ENCODE peak calls at places on chromosome 21, in six cellular contexts. One of them, this sample, is unnamed.

GRCh38 chr21:28884481-28884880 is 108.2 kb downstream of the LTN1 start:
- DNase-seq in AG10803: peak
- DNase-seq in PC-3: peak
- DNase-seq in spleen: no peak
- DNase-seq in tibial nerve: no peak
- DNase-seq in IMR-90: peak
- DNase-seq in this sample: peak

GRCh38 chr21:17472592-17473271 is 40.1 kb upstream of the CXADR start:
- DNase-seq in AG10803: no peak
- DNase-seq in PC-3: no peak
- DNase-seq in spleen: no peak
- DNase-seq in tibial nerve: no peak
- DNase-seq in IMR-90: no peak
- DNase-seq in this sample: no peak

GRCh38 chr21:21010698-21011097 is 12.5 kb downstream of the NCAM2 start:
- DNase-seq in AG10803: no peak
- DNase-seq in PC-3: no peak
- DNase-seq in spleen: no peak
- DNase-seq in tibial nerve: no peak
- DNase-seq in IMR-90: no peak
- DNase-seq in this sample: no peak

GRCh38 chr21:31524140-31524539 is 135.4 kb upstream of the SOD1 start:
- DNase-seq in AG10803: no peak
- DNase-seq in PC-3: no peak
- DNase-seq in spleen: no peak
- DNase-seq in tibial nerve: no peak
- DNase-seq in IMR-90: no peak
- DNase-seq in this sample: no peak

GRCh38 chr21:17989780-17990179 is 170.6 kb upstream of the C21orf91 start:
- DNase-seq in AG10803: no peak
- DNase-seq in PC-3: no peak
- DNase-seq in spleen: no peak
- DNase-seq in tibial nerve: no peak
- DNase-seq in IMR-90: no peak
- DNase-seq in this sample: no peak

GRCh38 chr21:29163381-29164115 is 33.1 kb downstream of the MAP3K7CL start:
- DNase-seq in AG10803: peak
- DNase-seq in PC-3: no peak
- DNase-seq in spleen: no peak
- DNase-seq in tibial nerve: no peak
- DNase-seq in IMR-90: no peak
- DNase-seq in this sample: no peak

GRCh38 chr21:34791776-34792503 is 123.1 kb downstream of the CLIC6 start:
- DNase-seq in AG10803: no peak
- DNase-seq in PC-3: no peak
- DNase-seq in spleen: no peak
- DNase-seq in tibial nerve: no peak
- DNase-seq in IMR-90: no peak
- DNase-seq in this sample: no peak

GRCh38 chr21:31686272-31686913 is 26.9 kb downstream of the SOD1 start:
- DNase-seq in AG10803: no peak
- DNase-seq in PC-3: no peak
- DNase-seq in spleen: no peak
- DNase-seq in tibial nerve: no peak
- DNase-seq in IMR-90: no peak
- DNase-seq in this sample: no peak

GRCh38 chr21:44773291-44773932 is 28.2 kb downstream of the UBE2G2 start:
- DNase-seq in AG10803: no peak
- DNase-seq in PC-3: no peak
- DNase-seq in spleen: peak
- DNase-seq in tibial nerve: no peak
- DNase-seq in IMR-90: no peak
- DNase-seq in this sample: peak

GRCh38 chr21:35259452-35259851 is 210.3 kb upstream of the RUNX1 start:
- DNase-seq in AG10803: no peak
- DNase-seq in PC-3: no peak
- DNase-seq in spleen: no peak
- DNase-seq in tibial nerve: no peak
- DNase-seq in IMR-90: no peak
- DNase-seq in this sample: no peak

GRCh38 chr21:43603641-43604504 is 55.4 kb downstream of the HSF2BP start:
- DNase-seq in AG10803: peak
- DNase-seq in PC-3: no peak
- DNase-seq in spleen: no peak
- DNase-seq in tibial nerve: no peak
- DNase-seq in IMR-90: peak
- DNase-seq in this sample: no peak

GRCh38 chr21:25967566-25968438 is 202.8 kb downstream of the APP start:
- DNase-seq in AG10803: no peak
- DNase-seq in PC-3: no peak
- DNase-seq in spleen: no peak
- DNase-seq in tibial nerve: no peak
- DNase-seq in IMR-90: no peak
- DNase-seq in this sample: peak
- H3K4me3 ChIP-seq in AG10803: no peak
- H3K4me3 ChIP-seq in PC-3: no peak
- H3K4me3 ChIP-seq in spleen: no peak
- H3K4me3 ChIP-seq in tibial nerve: no peak
- H3K4me3 ChIP-seq in IMR-90: no peak
- H3K4me3 ChIP-seq in this sample: no peak

DNA sequence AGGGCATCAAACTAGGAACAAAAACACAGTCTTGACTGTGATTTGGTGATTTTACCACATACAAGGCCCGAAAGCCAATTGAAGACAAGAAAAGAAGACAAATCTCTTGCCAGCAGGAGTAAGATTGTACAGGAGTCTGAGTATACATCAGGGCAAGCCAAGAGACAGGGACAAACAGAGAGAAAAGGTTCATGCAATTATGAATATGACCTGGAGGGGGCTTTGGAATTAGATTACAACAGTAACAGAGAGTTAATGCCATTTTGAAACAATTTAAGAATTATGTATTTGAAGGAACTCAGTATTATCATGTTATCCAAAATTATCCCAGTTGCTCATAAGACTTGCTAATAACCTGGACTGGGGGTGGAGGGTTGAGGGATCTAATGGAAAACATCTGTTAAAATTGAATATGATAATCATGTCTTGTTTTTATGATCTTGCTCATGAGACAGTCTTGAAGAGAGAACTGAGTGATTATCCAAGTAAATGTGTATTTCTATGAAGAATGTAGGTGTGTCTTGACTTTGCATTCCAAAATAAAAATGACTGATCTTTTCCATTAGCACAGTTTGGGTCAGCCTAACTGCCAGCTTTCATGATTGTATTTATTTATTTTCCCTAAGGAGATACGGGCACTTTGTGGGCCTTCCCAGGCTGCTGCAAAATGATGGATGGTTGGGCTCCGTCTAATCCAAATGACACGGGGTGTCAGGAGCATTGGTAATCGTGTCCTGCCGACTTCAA is 117.7 kb downstream of the ERG start:
- DNase-seq in AG10803: no peak
- DNase-seq in PC-3: peak
- DNase-seq in spleen: no peak
- DNase-seq in tibial nerve: no peak
- DNase-seq in IMR-90: peak
- DNase-seq in this sample: peak
- TF ChIP-seq CTCF in AG10803: peak
- TF ChIP-seq CTCF in PC-3: peak
- TF ChIP-seq CTCF in spleen: no peak
- TF ChIP-seq CTCF in tibial nerve: no peak
- TF ChIP-seq CTCF in IMR-90: peak
- TF ChIP-seq CTCF in this sample: no peak

GRCh38 chr21:36695671-36696389 is 3.1 kb upstream of the SIM2 start:
- DNase-seq in AG10803: no peak
- DNase-seq in PC-3: no peak
- DNase-seq in spleen: no peak
- DNase-seq in tibial nerve: no peak
- DNase-seq in IMR-90: no peak
- DNase-seq in this sample: no peak

GRCh38 chr21:36696390-36696639 is 2.6 kb upstream of the SIM2 start:
- DNase-seq in AG10803: no peak
- DNase-seq in PC-3: no peak
- DNase-seq in spleen: no peak
- DNase-seq in tibial nerve: no peak
- DNase-seq in IMR-90: no peak
- DNase-seq in this sample: no peak

GRCh38 chr21:36698160-36699025 is 522 bp upstream of the SIM2 start:
- DNase-seq in AG10803: peak
- DNase-seq in PC-3: peak
- DNase-seq in spleen: no peak
- DNase-seq in tibial nerve: no peak
- DNase-seq in IMR-90: peak
- DNase-seq in this sample: no peak

GRCh38 chr21:36697473-36698159 is 1.3 kb upstream of the SIM2 start:
- DNase-seq in AG10803: no peak
- DNase-seq in PC-3: no peak
- DNase-seq in spleen: no peak
- DNase-seq in tibial nerve: no peak
- DNase-seq in IMR-90: no peak
- DNase-seq in this sample: no peak

GRCh38 chr21:36696640-36697472 is 2.1 kb upstream of the SIM2 start:
- DNase-seq in AG10803: no peak
- DNase-seq in PC-3: no peak
- DNase-seq in spleen: no peak
- DNase-seq in tibial nerve: no peak
- DNase-seq in IMR-90: peak
- DNase-seq in this sample: no peak
- H3K4me3 ChIP-seq in AG10803: no peak
- H3K4me3 ChIP-seq in PC-3: no peak
- H3K4me3 ChIP-seq in spleen: no peak
- H3K4me3 ChIP-seq in tibial nerve: no peak
- H3K4me3 ChIP-seq in IMR-90: no peak
- H3K4me3 ChIP-seq in this sample: no peak

DNA sequence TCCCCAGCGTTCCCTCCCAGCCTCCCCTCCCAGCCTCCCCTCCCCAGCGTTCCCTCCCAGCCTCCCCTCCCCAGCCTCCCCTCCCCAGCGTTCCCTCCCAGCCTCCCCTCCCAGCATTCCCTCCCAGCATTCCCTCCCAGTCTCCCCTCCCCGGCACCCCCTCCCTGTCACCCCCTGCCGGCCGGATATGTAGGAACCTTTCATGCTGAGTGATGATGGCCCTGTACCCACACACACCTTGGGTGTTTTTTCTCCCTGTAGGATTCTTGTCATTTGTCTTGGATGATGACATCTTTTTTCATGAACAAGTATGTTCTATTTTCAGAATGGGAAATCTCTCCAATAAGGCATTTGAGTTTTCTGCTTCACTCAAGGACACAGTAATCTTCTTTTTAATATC is 19.6 kb downstream of the FTCD start:
- DNase-seq in AG10803: no peak
- DNase-seq in PC-3: no peak
- DNase-seq in spleen: no peak
- DNase-seq in tibial nerve: no peak
- DNase-seq in IMR-90: no peak
- DNase-seq in this sample: no peak
- TF ChIP-seq CTCF in AG10803: peak
- TF ChIP-seq CTCF in PC-3: no peak
- TF ChIP-seq CTCF in spleen: no peak
- TF ChIP-seq CTCF in tibial nerve: no peak
- TF ChIP-seq CTCF in IMR-90: no peak
- TF ChIP-seq CTCF in this sample: no peak

GRCh38 chr21:41926807-41927171 is 27.0 kb downstream of the C2CD2 start:
- DNase-seq in AG10803: no peak
- DNase-seq in PC-3: no peak
- DNase-seq in spleen: no peak
- DNase-seq in tibial nerve: no peak
- DNase-seq in IMR-90: no peak
- DNase-seq in this sample: no peak

GRCh38 chr21:41924355-41924754 is 29.5 kb downstream of the C2CD2 start:
- DNase-seq in AG10803: peak
- DNase-seq in PC-3: no peak
- DNase-seq in spleen: no peak
- DNase-seq in tibial nerve: no peak
- DNase-seq in IMR-90: peak
- DNase-seq in this sample: no peak

GRCh38 chr21:41926068-41926806 is 27.6 kb downstream of the C2CD2 start:
- DNase-seq in AG10803: peak
- DNase-seq in PC-3: peak
- DNase-seq in spleen: no peak
- DNase-seq in tibial nerve: no peak
- DNase-seq in IMR-90: peak
- DNase-seq in this sample: peak

GRCh38 chr21:41921089-41921819 is 32.6 kb downstream of the C2CD2 start:
- DNase-seq in AG10803: no peak
- DNase-seq in PC-3: no peak
- DNase-seq in spleen: no peak
- DNase-seq in tibial nerve: no peak
- DNase-seq in IMR-90: no peak
- DNase-seq in this sample: no peak

DNA sequence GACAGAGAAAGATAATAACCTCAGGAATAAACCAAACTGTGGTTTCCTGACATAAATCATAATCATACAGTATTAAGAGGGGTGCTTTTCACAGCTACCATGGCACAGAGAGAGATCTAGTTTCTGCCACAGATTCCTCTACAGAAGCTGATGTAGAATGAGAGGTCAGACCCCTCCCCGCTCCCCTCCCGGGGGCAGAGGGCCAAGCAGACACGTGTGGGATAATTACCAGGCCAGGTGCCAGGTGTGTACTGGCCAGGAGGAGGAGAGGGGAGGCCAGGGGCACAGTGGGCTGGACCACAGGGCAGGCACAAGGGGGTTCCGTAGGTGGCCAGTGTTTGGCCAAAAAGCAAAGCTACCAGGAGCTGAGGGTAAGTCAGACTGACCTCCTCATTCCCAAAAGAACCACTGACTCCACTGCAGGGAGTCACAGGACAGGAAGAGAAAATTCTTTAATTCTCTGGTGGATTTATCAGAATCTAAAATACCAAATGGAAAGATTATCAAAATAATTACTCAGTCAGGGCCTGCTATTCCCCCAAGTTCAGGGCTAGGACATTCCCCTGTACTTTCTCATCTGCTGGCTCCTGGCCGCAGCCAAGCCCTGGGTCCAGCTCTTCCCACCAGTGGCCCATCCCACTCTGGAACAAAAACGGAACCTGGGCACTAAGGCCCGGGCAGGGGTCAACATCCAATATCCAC is 30.0 kb downstream of the C2CD2 start:
- DNase-seq in AG10803: peak
- DNase-seq in PC-3: no peak
- DNase-seq in spleen: no peak
- DNase-seq in tibial nerve: no peak
- DNase-seq in IMR-90: peak
- DNase-seq in this sample: no peak
- H3K4me3 ChIP-seq in AG10803: no peak
- H3K4me3 ChIP-seq in PC-3: no peak
- H3K4me3 ChIP-seq in spleen: no peak
- H3K4me3 ChIP-seq in tibial nerve: no peak
- H3K4me3 ChIP-seq in IMR-90: no peak
- H3K4me3 ChIP-seq in this sample: no peak

GRCh38 chr21:15191342-15191741 is 126.5 kb upstream of the NRIP1 start:
- DNase-seq in AG10803: no peak
- DNase-seq in PC-3: peak
- DNase-seq in spleen: no peak
- DNase-seq in tibial nerve: no peak
- DNase-seq in IMR-90: no peak
- DNase-seq in this sample: no peak
- TF ChIP-seq CTCF in AG10803: no peak
- TF ChIP-seq CTCF in PC-3: no peak
- TF ChIP-seq CTCF in spleen: no peak
- TF ChIP-seq CTCF in tibial nerve: no peak
- TF ChIP-seq CTCF in IMR-90: no peak
- TF ChIP-seq CTCF in this sample: no peak

This sample was measured in epithelial cell of esophagus.